ENCODE peak calls at places on chromosomes 6 and 20, in nine cellular contexts. D is RPMI8226; R is cardiac septum; H is stimulated activated CD4-positive, alpha-beta T cell treated with anti-CD3 and anti-CD28 coated beads, TNF-alpha, amount 100 ng/mL, for 4 hours; E is ELR; S is PC-3; C is CD8-positive, alpha-beta T cell; M is NCI-H524; O is stimulated activated CD8-positive, alpha-beta memory T cell treated with anti-CD3 and anti-CD28 coated beads, Interleukin-7, amount 100 ng/mL, for 1 hour. J is an unnamed sample.

GRCh38 chr20:41133709-41134361 is 3.5 kb upstream of the PLCG1 start:
- DNase-seq in D (no peak), R (no peak), H (peak; percentile 47), E (peak; percentile 16), S (no peak), C (no peak), M (no peak), O (no peak), J (peak; percentile 85)

GRCh38 chr6:42168650-42169049 is 4.5 kb upstream of the GUCA1A start:
- DNase-seq in D (no peak), R (no peak), H (no peak), E (no peak), S (peak; percentile 7), C (no peak), M (no peak), O (no peak), J (no peak)

GRCh38 chr6:101980924-101981323 is 587.4 kb downstream of the GRIK2 start:
- DNase-seq in D (no peak), R (no peak), H (no peak), E (no peak), S (no peak), C (no peak), M (no peak), O (no peak), J (no peak)

GRCh38 chr20:40056186-40056585 is 632.9 kb downstream of the MAFB start:
- DNase-seq in D (no peak), R (no peak), H (no peak), E (no peak), S (no peak), C (no peak), M (no peak), O (no peak), J (no peak)

GRCh38 chr20:43968341-43968740 is 53.7 kb downstream of the TOX2 start:
- DNase-seq in D (no peak), R (no peak), H (no peak), E (no peak), S (no peak), C (no peak), M (no peak), O (no peak), J (no peak)

GRCh38 chr20:2867081-2867860 is 6.0 kb upstream of the PTPRA start:
- DNase-seq in D (no peak), R (no peak), H (no peak), E (no peak), S (no peak), C (no peak), M (no peak), O (no peak), J (no peak)

GRCh38 chr6:135251416-135251815 is 70.3 kb downstream of the MYB start:
- DNase-seq in D (no peak), R (no peak), H (no peak), E (no peak), S (no peak), C (no peak), M (no peak), O (no peak), J (no peak)

GRCh38 chr6:154343473-154344308 is 12.9 kb downstream of the IPCEF1 start:
- DNase-seq in D (peak; percentile 79), R (no peak), H (no peak), E (peak; percentile 50), S (peak; percentile 59), C (no peak), M (peak; percentile 56), O (no peak), J (peak; percentile 42)

GRCh38 chr6:5337573-5337972 is 76.3 kb downstream of the FARS2 start:
- DNase-seq in D (peak; percentile 36), R (no peak), H (no peak), E (no peak), S (peak; percentile 7), C (no peak), M (no peak), O (no peak), J (no peak)

GRCh38 chr6:18307006-18307405 is 42.7 kb upstream of the DEK start:
- DNase-seq in D (no peak), R (no peak), H (no peak), E (peak; percentile 71), S (no peak), C (no peak), M (no peak), O (no peak), J (no peak)

GRCh38 chr6:35392111-35392702 is 49.8 kb downstream of the PPARD start:
- DNase-seq in D (peak; percentile 11), R (no peak), H (no peak), E (no peak), S (peak; percentile 92), C (no peak), M (no peak), O (no peak), J (peak; percentile 38)

GRCh38 chr6:20575125-20575524 is 40.9 kb downstream of the CDKAL1 start:
- DNase-seq in D (no peak), R (no peak), H (no peak), E (no peak), S (no peak), C (no peak), M (peak; percentile 38), O (no peak), J (no peak)

GRCh38 chr6:19333936-19334335 is 503.2 kb upstream of the ID4 start:
- DNase-seq in D (no peak), R (no peak), H (no peak), E (peak; percentile 70), S (peak; percentile 96), C (no peak), M (no peak), O (no peak), J (no peak)

GRCh38 chr6:18314317-18314997 is 50.1 kb upstream of the DEK start:
- DNase-seq in D (no peak), R (no peak), H (no peak), E (peak; percentile 35), S (no peak), C (no peak), M (no peak), O (no peak), J (no peak)

GRCh38 chr6:32562931-32563330 is 26.7 kb downstream of the HLA-DRB1 start:
- DNase-seq in D (no peak), R (no peak), H (no peak), E (no peak), S (no peak), C (no peak), M (no peak), O (no peak), J (no peak)

GRCh38 chr6:15796130-15796766 is 133.4 kb upstream of the DTNBP1 start:
- DNase-seq in D (no peak), R (no peak), H (no peak), E (no peak), S (no peak), C (no peak), M (no peak), O (no peak), J (no peak)

GRCh38 chr20:58558483-58559367 is 43.5 kb upstream of the APCDD1L start:
- DNase-seq in D (no peak), R (peak; percentile 58), H (no peak), E (no peak), S (no peak), C (no peak), M (no peak), O (no peak), J (no peak)

GRCh38 chr6:156778615-156779205 is 1.5 kb downstream of the ARID1B start:
- DNase-seq in D (peak; percentile 52), R (peak; percentile 80), H (peak; percentile 34), E (peak; percentile 55), S (peak; percentile 16), C (peak; percentile 36), M (no peak), O (peak; percentile 6), J (peak; percentile 81)

GRCh38 chr6:10412948-10413849 is 1.7 kb downstream of the TFAP2A start:
- DNase-seq in D (peak; percentile 30), R (no peak), H (no peak), E (peak; percentile 62), S (peak; percentile 88), C (no peak), M (no peak), O (no peak), J (peak; percentile 55)

GRCh38 chr20:19079536-19080299 is 132.7 kb upstream of the SLC24A3 start:
- DNase-seq in D (no peak), R (no peak), H (no peak), E (peak; percentile 29), S (peak; percentile 83), C (no peak), M (no peak), O (no peak), J (no peak)

GRCh38 chr20:1524004-1524403 is 32.8 kb upstream of the SIRPB2 start:
- DNase-seq in D (peak; percentile 84), R (no peak), H (no peak), E (peak; percentile 38), S (peak; percentile 43), C (no peak), M (no peak), O (no peak), J (no peak)

GRCh38 chr6:62229231-62229630 is 56.8 kb downstream of the KHDRBS2 start:
- DNase-seq in D (no peak), R (no peak), H (no peak), E (no peak), S (no peak), C (no peak), M (no peak), O (no peak), J (no peak)

GRCh38 chr6:119461187-119461586 is 111.6 kb upstream of the MAN1A1 start:
- DNase-seq in D (no peak), R (no peak), H (no peak), E (no peak), S (no peak), C (no peak), M (no peak), O (no peak), J (no peak)

GRCh38 chr20:57476073-57476526 is 48.8 kb downstream of the CTCFL start:
- DNase-seq in D (peak; percentile 84), R (peak; percentile 74), H (no peak), E (no peak), S (no peak), C (no peak), M (no peak), O (no peak), J (peak; percentile 65)

GRCh38 chr6:24910850-24911712 is 24.7 kb downstream of the RIPOR2 start:
- DNase-seq in D (peak; percentile 21), R (peak; percentile 80), H (no peak), E (peak; percentile 22), S (peak; percentile 37), C (peak; percentile 29), M (peak; percentile 54), O (peak; percentile 13), J (peak; percentile 83)

GRCh38 chr6:148878683-148879082 is 131.9 kb downstream of the UST start:
- DNase-seq in D (peak; percentile 31), R (no peak), H (no peak), E (no peak), S (no peak), C (no peak), M (no peak), O (no peak), J (no peak)

GRCh38 chr6:47700051-47700450 is 1.7 kb downstream of the ADGRF4 start:
- DNase-seq in D (no peak), R (no peak), H (no peak), E (peak; percentile 71), S (peak; percentile 84), C (no peak), M (no peak), O (no peak), J (no peak)

GRCh38 chr6:111871207-111871606 is 2.0 kb downstream of the FYN start:
- DNase-seq in D (no peak), R (no peak), H (no peak), E (peak; percentile 10), S (no peak), C (no peak), M (no peak), O (no peak), J (peak; percentile 68)

GRCh38 chr6:46190889-46191288 is 20.1 kb upstream of the ENPP5 start:
- DNase-seq in D (no peak), R (no peak), H (no peak), E (no peak), S (no peak), C (no peak), M (no peak), O (no peak), J (no peak)

GRCh38 chr6:157455731-157456523 is 74.9 kb downstream of the ZDHHC14 start:
- DNase-seq in D (no peak), R (no peak), H (no peak), E (no peak), S (no peak), C (no peak), M (no peak), O (no peak), J (no peak)

GRCh38 chr20:34578521-34579147 is 20.1 kb downstream of the MAP1LC3A start:
- DNase-seq in D (no peak), R (peak; percentile 80), H (no peak), E (no peak), S (no peak), C (no peak), M (no peak), O (no peak), J (no peak)